ENCODE peak calls at places on chromosomes 11 and 22, in four cellular contexts. One of them, this sample, is unnamed.
A peak's percentile ranks its signal among the peaks of the same experiment; 100 is the strongest.

GRCh38 chr11:47924184-47924671 is 56.1 kb upstream of the PTPRJ start:
- DNase-seq in HCT116: peak; percentile 41
- DNase-seq in SK-N-SH: no peak
- DNase-seq in H1: no peak
- DNase-seq in this sample: no peak

GRCh38 chr11:130831506-130832385 is 84.5 kb downstream of the SNX19 start:
- DNase-seq in H1: no peak
- DNase-seq in SK-N-SH: peak; percentile 41
- DNase-seq in HCT116: no peak
- DNase-seq in this sample: no peak

GRCh38 chr11:44979536-44980399 is 29.1 kb upstream of the TP53I11 start:
- DNase-seq in H1: no peak
- DNase-seq in HCT116: peak; percentile 10
- DNase-seq in SK-N-SH: no peak
- DNase-seq in this sample: no peak

GRCh38 chr11:14642873-14643696 is 519 bp upstream of the PDE3B start:
- DNase-seq in HCT116: no peak
- DNase-seq in H1: no peak
- DNase-seq in SK-N-SH: no peak
- DNase-seq in this sample: no peak

GRCh38 chr11:2746401-2747230 is 46.8 kb upstream of the KCNQ1OT1 start:
- DNase-seq in SK-N-SH: peak; percentile 87
- DNase-seq in HCT116: no peak
- DNase-seq in H1: no peak
- DNase-seq in this sample: no peak

GRCh38 chr11:19979519-19979845 is 180.8 kb downstream of the DBX1 start:
- DNase-seq in HCT116: no peak
- DNase-seq in SK-N-SH: no peak
- DNase-seq in H1: no peak
- DNase-seq in this sample: no peak

GRCh38 chr11:108912587-108912986 is 247.7 kb downstream of the DDX10 start:
- DNase-seq in HCT116: no peak
- DNase-seq in SK-N-SH: no peak
- DNase-seq in H1: no peak
- DNase-seq in this sample: no peak

GRCh38 chr11:65585396-65586246 is 9.8 kb downstream of the EHBP1L1 start:
- DNase-seq in HCT116: no peak
- DNase-seq in H1: no peak
- DNase-seq in SK-N-SH: peak; percentile 36
- DNase-seq in this sample: no peak

GRCh38 chr11:65883786-65884715 is 4.2 kb downstream of the FIBP start:
- DNase-seq in SK-N-SH: no peak
- DNase-seq in HCT116: no peak
- DNase-seq in H1: no peak
- DNase-seq in this sample: no peak

GRCh38 chr11:72703281-72704008 is 29.2 kb upstream of the PDE2A start:
- DNase-seq in H1: no peak
- DNase-seq in SK-N-SH: no peak
- DNase-seq in HCT116: no peak
- DNase-seq in this sample: no peak

GRCh38 chr11:73313652-73314051 is 5.6 kb downstream of the ARHGEF17 start:
- DNase-seq in SK-N-SH: no peak
- DNase-seq in H1: no peak
- DNase-seq in HCT116: no peak
- DNase-seq in this sample: no peak

GRCh38 chr11:9825315-9825714 is 161.4 kb downstream of the SWAP70 start:
- DNase-seq in H1: no peak
- DNase-seq in HCT116: no peak
- DNase-seq in SK-N-SH: no peak
- DNase-seq in this sample: no peak

GRCh38 chr11:103051986-103052385 is 40.0 kb downstream of the DCUN1D5 start:
- DNase-seq in SK-N-SH: no peak
- DNase-seq in H1: no peak
- DNase-seq in HCT116: no peak
- DNase-seq in this sample: no peak

GRCh38 chr11:2576536-2576935 is 123.3 kb downstream of the KCNQ1OT1 start:
- DNase-seq in SK-N-SH: no peak
- DNase-seq in HCT116: no peak
- DNase-seq in H1: peak; percentile 45
- DNase-seq in this sample: no peak

GRCh38 chr11:65353376-65353775 is 1.2 kb upstream of the TIGD3 start:
- DNase-seq in HCT116: no peak
- DNase-seq in SK-N-SH: no peak
- DNase-seq in H1: no peak
- DNase-seq in this sample: no peak

GRCh38 chr22:27892811-27893210 is 26.2 kb downstream of the PITPNB start:
- DNase-seq in HCT116: no peak
- DNase-seq in H1: no peak
- DNase-seq in SK-N-SH: no peak
- DNase-seq in this sample: no peak

GRCh38 chr22:19325296-19325950 is 33.9 kb upstream of the CLTCL1 start:
- DNase-seq in HCT116: no peak
- DNase-seq in SK-N-SH: no peak
- DNase-seq in H1: no peak
- DNase-seq in this sample: no peak

GRCh38 chr11:8698917-8699441 is 16.4 kb downstream of the RPL27A start:
- DNase-seq in H1: peak; percentile 66
- DNase-seq in HCT116: no peak
- DNase-seq in SK-N-SH: no peak
- DNase-seq in this sample: no peak

GRCh38 chr11:122159173-122159701 is 43.2 kb upstream of the BLID start:
- DNase-seq in H1: no peak
- DNase-seq in HCT116: no peak
- DNase-seq in SK-N-SH: peak; percentile 9
- DNase-seq in this sample: no peak

GRCh38 chr22:49094151-49094550 is 733.5 kb downstream of the BRD1 start:
- DNase-seq in HCT116: no peak
- DNase-seq in SK-N-SH: no peak
- DNase-seq in H1: no peak
- DNase-seq in this sample: no peak

GRCh38 chr11:78465169-78465942 is 47.7 kb upstream of the GAB2 start:
- DNase-seq in H1: no peak
- DNase-seq in SK-N-SH: no peak
- DNase-seq in HCT116: no peak
- DNase-seq in this sample: no peak

GRCh38 chr11:70594031-70594430 is 195.7 kb downstream of the CTTN start:
- DNase-seq in HCT116: no peak
- DNase-seq in H1: no peak
- DNase-seq in SK-N-SH: no peak
- DNase-seq in this sample: no peak

GRCh38 chr11:19379465-19379864 is 138.7 kb upstream of the E2F8 start:
- DNase-seq in H1: no peak
- DNase-seq in SK-N-SH: no peak
- DNase-seq in HCT116: no peak
- DNase-seq in this sample: no peak

GRCh38 chr22:19716829-19717105 is 2.5 kb downstream of the SEPTIN5 start:
- DNase-seq in H1: no peak
- DNase-seq in SK-N-SH: no peak
- DNase-seq in HCT116: no peak
- DNase-seq in this sample: no peak

GRCh38 chr11:69964247-69964643 is 113.9 kb upstream of the ANO1 start:
- DNase-seq in SK-N-SH: no peak
- DNase-seq in HCT116: no peak
- DNase-seq in H1: no peak
- DNase-seq in this sample: no peak

GRCh38 chr11:72100462-72100861 is 2.6 kb downstream of the LAMTOR1 start:
- DNase-seq in SK-N-SH: no peak
- DNase-seq in HCT116: no peak
- DNase-seq in H1: no peak
- DNase-seq in this sample: no peak

GRCh38 chr11:7485136-7485853 is at the start of gene OLFML1:
- DNase-seq in HCT116: no peak
- DNase-seq in H1: no peak
- DNase-seq in SK-N-SH: no peak
- DNase-seq in this sample: no peak

GRCh38 chr11:43360361-43361032 is 1.8 kb downstream of the TTC17 start:
- DNase-seq in HCT116: no peak
- DNase-seq in H1: no peak
- DNase-seq in SK-N-SH: no peak
- DNase-seq in this sample: no peak

GRCh38 chr22:22926359-22927195 is 39.0 kb downstream of the IGLL5 start:
- DNase-seq in HCT116: no peak
- DNase-seq in H1: no peak
- DNase-seq in SK-N-SH: no peak
- DNase-seq in this sample: no peak
- H3K4me3 ChIP-seq in HCT116: no peak overlapping the region
- H3K4me3 ChIP-seq in H1: no peak overlapping the region
- H3K4me3 ChIP-seq in SK-N-SH: no peak overlapping the region
- H3K4me3 ChIP-seq in this sample: no peak overlapping the region

GRCh38 chr11:34625576-34625975 is 4.7 kb downstream of the EHF start:
- DNase-seq in HCT116: no peak
- DNase-seq in SK-N-SH: no peak
- DNase-seq in H1: no peak
- DNase-seq in this sample: no peak

GRCh38 chr11:34623463-34623862 is 2.6 kb downstream of the EHF start:
- DNase-seq in SK-N-SH: no peak
- DNase-seq in H1: no peak
- DNase-seq in HCT116: no peak
- DNase-seq in this sample: no peak

GRCh38 chr11:34626393-34626792 is 5.5 kb downstream of the EHF start:
- DNase-seq in H1: no peak
- DNase-seq in SK-N-SH: no peak
- DNase-seq in HCT116: no peak
- DNase-seq in this sample: no peak

GRCh38 chr11:34621876-34622275 is 983 bp downstream of the EHF start:
- DNase-seq in HCT116: no peak
- DNase-seq in H1: no peak
- DNase-seq in SK-N-SH: no peak
- DNase-seq in this sample: no peak

DNA sequence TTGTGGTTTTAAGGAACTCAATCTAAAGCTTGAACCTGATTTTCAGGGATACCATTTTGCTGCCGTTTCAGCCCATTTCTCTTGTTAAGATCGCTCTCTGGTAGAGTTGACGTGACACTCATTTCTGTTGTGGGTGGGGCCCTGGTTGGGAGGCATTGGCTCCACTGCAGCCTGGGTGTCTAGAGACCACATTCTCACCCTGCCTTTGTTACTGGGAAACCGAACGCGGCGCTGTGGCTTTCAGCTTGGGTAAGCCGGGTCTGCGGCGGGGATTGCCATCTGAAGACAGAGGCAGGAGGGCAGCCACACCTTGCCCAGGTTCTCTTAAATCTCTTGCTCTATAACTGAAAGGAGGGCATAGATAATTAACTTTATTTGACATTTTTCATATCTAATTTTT is 3.2 kb downstream of the EHF start:
- DNase-seq in H1: no peak
- DNase-seq in SK-N-SH: no peak
- DNase-seq in HCT116: no peak
- DNase-seq in this sample: no peak
- TF ChIP-seq POLR2AphosphoS5 in H1: no peak
- TF ChIP-seq POLR2AphosphoS5 in SK-N-SH: no peak
- TF ChIP-seq POLR2AphosphoS5 in HCT116: peak; percentile 58
- TF ChIP-seq POLR2AphosphoS5 in this sample: peak; percentile 28

GRCh38 chr11:24634606-24635160 is 137.8 kb downstream of the LUZP2 start:
- DNase-seq in H1: no peak
- DNase-seq in SK-N-SH: no peak
- DNase-seq in HCT116: no peak
- DNase-seq in this sample: no peak

GRCh38 chr11:24636291-24636629 is 139.4 kb downstream of the LUZP2 start:
- DNase-seq in HCT116: no peak
- DNase-seq in SK-N-SH: no peak
- DNase-seq in H1: no peak
- DNase-seq in this sample: no peak

GRCh38 chr11:24637520-24637919 is 140.7 kb downstream of the LUZP2 start:
- DNase-seq in HCT116: no peak
- DNase-seq in H1: no peak
- DNase-seq in SK-N-SH: no peak
- DNase-seq in this sample: no peak

DNA sequence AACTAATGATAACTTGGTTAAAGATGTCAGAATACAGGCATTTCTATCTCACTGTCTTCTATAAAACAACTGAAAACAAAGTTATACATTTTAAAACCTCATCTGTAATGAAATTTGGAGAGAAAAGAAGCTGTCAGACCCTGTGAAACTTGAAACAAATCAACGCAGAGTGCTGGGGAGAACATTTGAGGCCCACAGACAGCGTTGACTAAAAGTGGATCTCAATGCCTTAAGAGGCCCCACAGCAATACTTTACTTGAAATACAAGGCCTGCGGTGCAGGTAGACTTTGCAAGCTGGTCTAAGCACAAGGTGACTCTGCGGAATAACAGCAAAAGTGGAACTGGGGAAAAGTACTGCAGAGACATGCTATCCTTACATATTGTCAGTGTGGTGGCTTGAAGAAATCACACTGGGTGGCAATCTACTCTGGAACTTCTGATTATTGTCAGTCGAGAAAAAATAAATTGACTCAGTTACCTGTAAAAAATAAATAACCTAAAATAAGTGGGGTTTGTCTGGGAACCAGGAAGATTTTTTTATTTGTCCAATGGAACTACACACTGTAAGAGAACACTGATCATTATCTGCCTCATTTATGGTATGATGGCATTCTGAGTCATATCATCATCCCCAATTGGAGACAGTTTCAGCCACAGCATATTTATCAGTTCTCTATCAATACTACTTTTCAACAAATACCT is 138.9 kb downstream of the LUZP2 start:
- DNase-seq in HCT116: no peak
- DNase-seq in SK-N-SH: no peak
- DNase-seq in H1: no peak
- DNase-seq in this sample: no peak
- H3K4me3 ChIP-seq in HCT116: no peak overlapping the region
- H3K4me3 ChIP-seq in SK-N-SH: no peak overlapping the region
- H3K4me3 ChIP-seq in H1: no peak overlapping the region
- H3K4me3 ChIP-seq in this sample: no peak overlapping the region

GRCh38 chr11:61793084-61793828 is 545 bp downstream of the FEN1 start:
- DNase-seq in HCT116: no peak
- DNase-seq in SK-N-SH: peak; percentile 55
- DNase-seq in H1: no peak
- DNase-seq in this sample: no peak

GRCh38 chr11:61794579-61794978 is 1.9 kb downstream of the FEN1 start:
- DNase-seq in HCT116: no peak
- DNase-seq in H1: no peak
- DNase-seq in SK-N-SH: no peak
- DNase-seq in this sample: no peak

GRCh38 chr11:61792310-61793083 is at the start of the genes FEN1 and TMEM258:
- DNase-seq in HCT116: peak; percentile 88
- DNase-seq in H1: peak; percentile 95
- DNase-seq in SK-N-SH: peak; percentile 88
- DNase-seq in this sample: no peak

GRCh38 chr11:61793829-61794204 is 1.1 kb downstream of the FEN1 start:
- DNase-seq in SK-N-SH: no peak
- DNase-seq in HCT116: no peak
- DNase-seq in H1: no peak
- DNase-seq in this sample: no peak

GRCh38 chr11:61791737-61792309 is 576 bp downstream of the TMEM258 start:
- DNase-seq in HCT116: peak; percentile 63
- DNase-seq in SK-N-SH: peak; percentile 85
- DNase-seq in H1: no peak
- DNase-seq in this sample: no peak
- TF ChIP-seq POLR2AphosphoS5 in HCT116: no peak
- TF ChIP-seq POLR2AphosphoS5 in SK-N-SH: no peak
- TF ChIP-seq POLR2AphosphoS5 in H1: peak; percentile 68
- TF ChIP-seq POLR2AphosphoS5 in this sample: no peak